ENCODE peak calls at places on chromosomes 12 and 14, in nine cellular contexts. C, Z, P, S, W, H, M, I and A are unnamed samples.

GRCh38 chr12:76318773-76319594 is 29.2 kb downstream of the BBS10 start:
- DNase-seq in C (no peak), Z (no peak), P (no peak), S (no peak), W (no peak), H (no peak), M (no peak), I (no peak), A (peak)

GRCh38 chr14:85565862-85566296 is 35.9 kb downstream of the FLRT2 start:
- DNase-seq in C (no peak), Z (peak), P (no peak), S (no peak), W (no peak), H (no peak), M (no peak), I (no peak), A (peak)

GRCh38 chr12:6059860-6060565 is 64.5 kb downstream of the VWF start:
- DNase-seq in C (no peak), Z (no peak), P (no peak), S (no peak), W (no peak), H (no peak), M (no peak), I (no peak), A (no peak)

GRCh38 chr12:89278862-89279261 is 73.4 kb downstream of the DUSP6 start:
- DNase-seq in C (no peak), Z (no peak), P (no peak), S (no peak), W (no peak), H (no peak), M (no peak), I (no peak), A (no peak)

GRCh38 chr14:58353516-58354299 is 42.0 kb upstream of the TOMM20L start:
- DNase-seq in C (no peak), Z (no peak), P (no peak), S (no peak), W (no peak), H (no peak), M (no peak), I (no peak), A (peak)

GRCh38 chr12:125983094-125983783 is 918.0 kb downstream of the AACS start:
- DNase-seq in C (no peak), Z (peak), P (no peak), S (peak), W (peak), H (no peak), M (no peak), I (peak), A (peak)

GRCh38 chr14:79730911-79731310 is 480.4 kb downstream of the DIO2 start:
- DNase-seq in C (peak), Z (no peak), P (no peak), S (no peak), W (no peak), H (no peak), M (no peak), I (peak), A (no peak)

GRCh38 chr12:110780448-110780847 is 37.8 kb upstream of the PPP1CC start:
- DNase-seq in C (no peak), Z (no peak), P (no peak), S (no peak), W (no peak), H (no peak), M (no peak), I (no peak), A (no peak)

GRCh38 chr12:44088647-44089046 is 252.8 kb downstream of the TMEM117 start:
- DNase-seq in C (no peak), Z (no peak), P (no peak), S (no peak), W (no peak), H (no peak), M (no peak), I (no peak), A (peak)

GRCh38 chr12:53097207-53097563 is 282 bp upstream of the IGFBP6 start:
- DNase-seq in C (no peak), Z (no peak), P (peak), S (no peak), W (no peak), H (no peak), M (peak), I (no peak), A (no peak)

GRCh38 chr12:53098354-53098981 is 1.0 kb downstream of the IGFBP6 start:
- DNase-seq in C (peak), Z (no peak), P (peak), S (no peak), W (peak), H (peak), M (peak), I (no peak), A (peak)

GRCh38 chr12:53100466-53101151 is 2.7 kb upstream of the SOAT2 start:
- DNase-seq in C (no peak), Z (no peak), P (no peak), S (no peak), W (no peak), H (peak), M (no peak), I (no peak), A (no peak)

GRCh38 chr12:53097564-53098353 is at the start of gene IGFBP6:
- DNase-seq in C (peak), Z (peak), P (peak), S (peak), W (peak), H (no peak), M (peak), I (no peak), A (peak)

DNA sequence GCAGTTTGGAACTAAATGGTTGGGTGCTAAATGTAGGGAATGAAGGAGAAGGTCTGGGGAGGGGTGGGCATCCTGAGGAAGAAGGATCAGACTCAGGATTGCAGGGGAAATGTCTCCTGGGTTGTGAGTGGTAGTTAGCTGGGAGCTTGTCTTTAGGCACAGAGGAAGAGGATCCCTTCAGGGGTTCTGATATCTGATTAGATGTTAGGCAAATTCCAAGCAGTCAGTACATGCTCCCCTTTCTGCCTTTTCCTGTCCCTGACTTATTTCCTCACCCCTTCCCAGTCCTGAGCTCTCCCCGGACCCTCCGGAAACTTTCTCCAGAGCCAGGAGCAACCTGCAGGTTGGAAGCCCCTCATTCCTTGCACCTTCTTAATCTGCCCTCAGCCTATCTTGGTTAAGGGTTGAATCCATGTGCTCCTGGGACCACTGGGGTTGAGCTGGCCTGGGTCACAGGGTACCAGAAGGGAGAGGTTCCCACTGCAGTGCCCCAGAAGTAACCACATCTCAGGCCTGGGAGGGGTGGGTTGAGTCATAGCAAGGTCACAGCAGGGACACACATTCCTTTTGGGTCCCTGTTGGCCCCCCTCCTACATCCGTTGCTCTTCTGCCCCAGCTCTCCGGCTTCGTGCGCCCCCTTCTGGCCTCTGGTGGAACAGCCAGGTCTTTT is 1.6 kb downstream of the IGFBP6 start:
- DNase-seq in C (peak), Z (peak), P (peak), S (peak), W (peak), H (peak), M (peak), I (peak), A (peak)
- H3K4me3 ChIP-seq in C (peak), Z (no peak), P (peak), S (peak), W (peak), H (peak), M (peak), I (peak), A (no peak)

GRCh38 chr12:92363295-92364146 is 217.9 kb upstream of the BTG1 start:
- DNase-seq in C (peak), Z (peak), P (peak), S (peak), W (no peak), H (no peak), M (peak), I (no peak), A (no peak)
- TF ChIP-seq CTCF in C (no peak), Z (no peak), P (no peak), S (no peak), W (no peak), H (no peak), M (no peak), I (no peak), A (no peak)

GRCh38 chr12:92771011-92771410 is 68.2 kb downstream of the PLEKHG7 start:
- DNase-seq in C (no peak), Z (no peak), P (no peak), S (no peak), W (no peak), H (no peak), M (no peak), I (no peak), A (no peak)

GRCh38 chr12:92765871-92766270 is 63.1 kb downstream of the PLEKHG7 start:
- DNase-seq in C (no peak), Z (no peak), P (no peak), S (no peak), W (no peak), H (no peak), M (no peak), I (no peak), A (no peak)

GRCh38 chr12:92764820-92765219 is 62.0 kb downstream of the PLEKHG7 start:
- DNase-seq in C (peak), Z (no peak), P (no peak), S (no peak), W (no peak), H (no peak), M (no peak), I (no peak), A (no peak)

DNA sequence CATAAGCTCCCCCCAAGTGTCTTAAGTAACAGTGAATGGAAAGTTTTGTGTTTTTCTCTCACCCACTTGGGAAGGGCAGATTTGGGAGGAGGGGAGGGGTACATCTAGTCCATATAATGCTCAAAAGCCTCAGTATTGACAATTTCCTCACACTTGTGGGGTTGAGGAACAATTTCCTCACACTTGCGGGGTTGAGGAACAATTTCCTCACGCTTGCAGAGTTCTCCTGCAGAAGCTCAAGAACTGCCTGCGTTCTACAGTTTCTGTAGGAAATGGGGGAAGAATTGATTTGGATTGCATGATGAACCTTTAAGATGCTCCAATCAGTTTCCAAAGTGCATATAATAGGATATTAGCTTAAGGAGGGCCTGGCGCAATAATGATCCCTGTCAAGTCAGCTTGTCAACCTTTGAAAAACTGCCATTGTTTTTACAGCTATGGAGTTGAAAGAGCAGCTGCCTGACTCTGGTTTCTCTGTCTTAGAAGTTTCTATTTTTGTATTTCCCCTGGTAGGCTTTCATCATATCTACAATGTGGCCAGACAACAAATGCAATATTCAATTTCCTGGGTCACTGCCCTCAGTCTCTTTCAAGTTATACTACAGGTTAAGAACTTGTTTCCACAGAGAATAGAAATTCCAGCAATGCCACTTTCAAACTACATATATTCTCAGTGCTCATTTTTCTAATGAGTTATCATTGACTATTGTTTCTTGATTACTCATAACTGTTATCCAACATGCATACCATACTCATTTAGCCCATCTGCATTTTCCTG is 66.5 kb downstream of the PLEKHG7 start:
- DNase-seq in C (no peak), Z (no peak), P (no peak), S (no peak), W (no peak), H (no peak), M (no peak), I (no peak), A (peak)
- H3K4me3 ChIP-seq in C (no peak), Z (no peak), P (no peak), S (no peak), W (no peak), H (no peak), M (no peak), I (no peak), A (no peak)

GRCh38 chr12:17148706-17149105 is 542.7 kb upstream of the LMO3 start:
- DNase-seq in C (no peak), Z (no peak), P (no peak), S (no peak), W (peak), H (no peak), M (no peak), I (no peak), A (no peak)
- TF ChIP-seq CTCF in C (no peak), Z (no peak), P (no peak), S (no peak), W (no peak), H (no peak), M (no peak), I (no peak), A (no peak)

GRCh38 chr12:56658921-56659320 is 13.1 kb upstream of the ATP5F1B start:
- DNase-seq in C (no peak), Z (no peak), P (no peak), S (no peak), W (no peak), H (no peak), M (no peak), I (no peak), A (no peak)
- H3K4me3 ChIP-seq in C (no peak), Z (no peak), P (no peak), S (no peak), W (no peak), H (no peak), M (no peak), I (no peak), A (no peak)

GRCh38 chr12:3677609-3678008 is 75.3 kb downstream of the CRACR2A start:
- DNase-seq in C (no peak), Z (no peak), P (no peak), S (no peak), W (no peak), H (no peak), M (no peak), I (no peak), A (no peak)
- TF ChIP-seq CTCF in C (peak), Z (no peak), P (no peak), S (no peak), W (no peak), H (no peak), M (no peak), I (no peak), A (no peak)

GRCh38 chr12:83199069-83199468 is 512.4 kb downstream of the TMTC2 start:
- DNase-seq in C (no peak), Z (no peak), P (no peak), S (no peak), W (no peak), H (no peak), M (no peak), I (no peak), A (no peak)

GRCh38 chr12:83198291-83198690 is 511.6 kb downstream of the TMTC2 start:
- DNase-seq in C (no peak), Z (no peak), P (no peak), S (no peak), W (no peak), H (no peak), M (no peak), I (no peak), A (no peak)

GRCh38 chr12:83197483-83197914 is 510.8 kb downstream of the TMTC2 start:
- DNase-seq in C (no peak), Z (no peak), P (no peak), S (no peak), W (no peak), H (no peak), M (no peak), I (no peak), A (no peak)

GRCh38 chr12:83196694-83197350 is 510.1 kb downstream of the TMTC2 start:
- DNase-seq in C (no peak), Z (no peak), P (no peak), S (no peak), W (no peak), H (no peak), M (no peak), I (no peak), A (no peak)
- H3K4me3 ChIP-seq in C (no peak), Z (no peak), P (no peak), S (no peak), W (no peak), H (no peak), M (no peak), I (no peak), A (no peak)

GRCh38 chr12:52872644-52873384 is 24.0 kb upstream of the KRT78 start:
- DNase-seq in C (no peak), Z (no peak), P (no peak), S (no peak), W (peak), H (no peak), M (no peak), I (no peak), A (no peak)

GRCh38 chr12:52867636-52868035 is 18.8 kb upstream of the KRT78 start:
- DNase-seq in C (no peak), Z (peak), P (peak), S (peak), W (peak), H (no peak), M (no peak), I (no peak), A (peak)

GRCh38 chr12:52873513-52873831 is 24.7 kb upstream of the KRT78 start:
- DNase-seq in C (no peak), Z (peak), P (no peak), S (no peak), W (no peak), H (no peak), M (no peak), I (no peak), A (no peak)

GRCh38 chr12:52871291-52871961 is 22.6 kb upstream of the KRT78 start:
- DNase-seq in C (peak), Z (no peak), P (no peak), S (no peak), W (peak), H (no peak), M (peak), I (no peak), A (peak)

GRCh38 chr12:52870361-52871290 is 21.8 kb upstream of the KRT78 start:
- DNase-seq in C (peak), Z (peak), P (peak), S (peak), W (peak), H (no peak), M (no peak), I (no peak), A (peak)
- TF ChIP-seq CTCF in C (peak), Z (peak), P (peak), S (peak), W (peak), H (no peak), M (peak), I (peak), A (peak)

GRCh38 chr14:49552630-49553029 is 33.5 kb downstream of the RPS29 start:
- DNase-seq in C (no peak), Z (no peak), P (no peak), S (no peak), W (no peak), H (no peak), M (no peak), I (no peak), A (no peak)

GRCh38 chr14:49550284-49551184 is 35.6 kb downstream of the RPS29 start:
- DNase-seq in C (no peak), Z (peak), P (no peak), S (no peak), W (peak), H (no peak), M (no peak), I (no peak), A (peak)

GRCh38 chr14:49551569-49551968 is 34.6 kb downstream of the RPS29 start:
- DNase-seq in C (no peak), Z (no peak), P (no peak), S (no peak), W (no peak), H (no peak), M (no peak), I (no peak), A (no peak)

GRCh38 chr14:49549446-49549845 is 36.7 kb downstream of the RPS29 start:
- DNase-seq in C (no peak), Z (no peak), P (no peak), S (no peak), W (no peak), H (no peak), M (no peak), I (no peak), A (no peak)

DNA sequence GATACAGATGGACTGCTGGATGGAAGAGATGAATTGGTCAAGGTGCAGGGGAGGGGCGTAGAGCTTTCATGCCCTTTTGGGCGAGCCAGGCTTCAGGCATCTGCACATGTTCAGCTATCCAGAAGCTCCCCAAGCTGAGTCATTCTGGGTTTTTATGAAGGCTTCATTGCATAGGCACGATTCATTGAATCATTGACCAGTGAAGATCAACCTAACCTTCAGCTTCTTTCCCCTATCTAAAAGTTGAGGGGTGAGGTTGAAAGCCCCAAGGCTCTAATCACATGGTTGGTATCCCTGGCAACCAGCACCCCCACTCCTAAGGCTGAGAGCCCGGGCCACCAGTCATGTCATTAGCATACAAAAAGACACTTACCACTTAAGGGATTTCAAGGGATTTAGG is 36.3 kb downstream of the RPS29 start:
- DNase-seq in C (peak), Z (no peak), P (no peak), S (no peak), W (peak), H (no peak), M (peak), I (no peak), A (peak)
- H3K4me3 ChIP-seq in C (no peak), Z (no peak), P (no peak), S (no peak), W (no peak), H (no peak), M (no peak), I (no peak), A (no peak)